ENCODE peak calls at places on chromosome 17, in eight cellular contexts. A, X, Q, F, Z, U, E and M are unnamed samples.

GRCh38 chr17:36847293-36847645 is 90.0 kb upstream of the LHX1 start:
- DNase-seq in A (no peak), X (no peak), Q (no peak), F (no peak), Z (no peak), U (no peak), E (no peak), M (no peak)

GRCh38 chr17:41466988-41467387 is at the start of gene KRT32:
- DNase-seq in A (no peak), X (no peak), Q (no peak), F (no peak), Z (no peak), U (no peak), E (no peak), M (no peak)

GRCh38 chr17:14808425-14808824 is 456.7 kb downstream of the PMP22 start:
- DNase-seq in A (no peak), X (no peak), Q (no peak), F (no peak), Z (no peak), U (no peak), E (no peak), M (no peak)

GRCh38 chr17:75102385-75102821 is 7.4 kb upstream of the ARMC7 start:
- DNase-seq in A (no peak), X (no peak), Q (no peak), F (no peak), Z (no peak), U (no peak), E (no peak), M (no peak)

GRCh38 chr17:32303861-32304288 is 38.1 kb downstream of the C17orf75 start:
- DNase-seq in A (no peak), X (no peak), Q (no peak), F (no peak), Z (no peak), U (no peak), E (no peak), M (no peak)

GRCh38 chr17:41777157-41777578 is 9.3 kb downstream of the JUP start:
- DNase-seq in A (peak; percentile 87), X (no peak), Q (no peak), F (no peak), Z (no peak), U (no peak), E (peak; percentile 72), M (no peak)

GRCh38 chr17:7014995-7015586 is 2.7 kb downstream of the RNASEK start:
- DNase-seq in A (no peak), X (peak; percentile 80), Q (peak; percentile 62), F (no peak), Z (no peak), U (no peak), E (peak; percentile 91), M (no peak)

GRCh38 chr17:2239882-2240430 is 63.6 kb downstream of the SMG6 start:
- DNase-seq in A (peak; percentile 34), X (peak; percentile 93), Q (no peak), F (peak; percentile 53), Z (peak; percentile 73), U (no peak), E (peak; percentile 96), M (no peak)

GRCh38 chr17:21119247-21119944 is 7.4 kb upstream of the DHRS7B start:
- DNase-seq in A (peak; percentile 82), X (peak; percentile 59), Q (peak; percentile 41), F (no peak), Z (peak; percentile 51), U (peak; percentile 27), E (peak; percentile 78), M (peak; percentile 44)

GRCh38 chr17:70144260-70144846 is 25.0 kb upstream of the KCNJ2 start:
- DNase-seq in A (peak; percentile 50), X (peak; percentile 16), Q (no peak), F (peak; percentile 14), Z (no peak), U (no peak), E (peak; percentile 67), M (no peak)

GRCh38 chr17:8393470-8394231 is 4.0 kb downstream of the RNF222 start:
- DNase-seq in A (no peak), X (peak; percentile 84), Q (no peak), F (no peak), Z (peak; percentile 83), U (no peak), E (no peak), M (no peak)

GRCh38 chr17:35653619-35654361 is 66.7 kb downstream of the AP2B1 start:
- DNase-seq in A (no peak), X (no peak), Q (no peak), F (no peak), Z (no peak), U (no peak), E (no peak), M (no peak)

GRCh38 chr17:10875984-10876555 is 38.2 kb upstream of the PIRT start:
- DNase-seq in A (peak; percentile 57), X (peak; percentile 11), Q (no peak), F (no peak), Z (no peak), U (no peak), E (peak; percentile 43), M (peak; percentile 38)

GRCh38 chr17:55577011-55577586 is 65.8 kb upstream of the SMIM36 start:
- DNase-seq in A (no peak), X (peak; percentile 84), Q (no peak), F (no peak), Z (no peak), U (no peak), E (peak; percentile 89), M (no peak)

GRCh38 chr17:79789943-79790804 is 6.7 kb downstream of the CBX8 start:
- DNase-seq in A (peak; percentile 58), X (no peak), Q (no peak), F (no peak), Z (no peak), U (no peak), E (peak; percentile 24), M (no peak)

GRCh38 chr17:79791354-79792123 is 5.3 kb downstream of the CBX8 start:
- DNase-seq in A (no peak), X (no peak), Q (no peak), F (no peak), Z (no peak), U (no peak), E (no peak), M (no peak)

GRCh38 chr17:79792371-79792871 is 4.5 kb downstream of the CBX8 start:
- DNase-seq in A (no peak), X (no peak), Q (no peak), F (no peak), Z (no peak), U (no peak), E (no peak), M (no peak)

GRCh38 chr17:79788989-79789942 is 7.6 kb downstream of the CBX8 start:
- DNase-seq in A (no peak), X (no peak), Q (no peak), F (no peak), Z (no peak), U (no peak), E (no peak), M (no peak)

GRCh38 chr17:79790805-79791353 is 6.0 kb downstream of the CBX8 start:
- DNase-seq in A (no peak), X (no peak), Q (no peak), F (no peak), Z (no peak), U (no peak), E (no peak), M (no peak)
- TF ChIP-seq CTCF in A (no peak), X (no peak), Q (no peak), F (no peak), Z (no peak), U (no peak), E (no peak), M (no peak)

GRCh38 chr17:19002805-19003542 is 1.6 kb downstream of the FAM83G start:
- DNase-seq in A (no peak), X (peak; percentile 13), Q (no peak), F (no peak), Z (no peak), U (no peak), E (peak; percentile 69), M (no peak)
- TF ChIP-seq CTCF in A (no peak), X (no peak), Q (no peak), F (no peak), Z (no peak), U (no peak), E (no peak), M (no peak)

DNA sequence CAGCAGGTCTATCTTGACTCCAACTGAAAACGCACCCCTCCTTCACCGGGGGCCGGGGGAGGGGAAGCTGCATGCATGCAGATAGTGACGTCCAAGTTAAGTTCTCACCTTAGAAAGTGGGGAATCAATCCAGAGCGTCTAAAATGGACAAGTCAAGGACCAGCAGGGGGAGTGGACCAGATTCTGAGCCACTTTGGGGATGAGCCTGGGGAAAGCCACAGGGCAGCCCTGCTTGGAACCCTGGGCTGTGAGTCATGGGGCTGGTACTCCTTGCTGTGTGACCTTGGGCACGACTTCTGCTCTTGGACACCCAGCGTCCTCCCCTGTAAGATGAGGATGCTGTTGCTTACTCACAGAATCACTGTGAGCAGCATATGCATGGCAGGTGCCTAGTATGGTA is 9.1 kb downstream of the TNFRSF13B start:
- DNase-seq in A (peak; percentile 64), X (no peak), Q (no peak), F (no peak), Z (peak; percentile 44), U (no peak), E (no peak), M (no peak)
- TF ChIP-seq CTCF in A (peak; percentile 24), X (no peak), Q (no peak), F (no peak), Z (peak; percentile 40), U (no peak), E (peak; percentile 19), M (no peak)

DNA sequence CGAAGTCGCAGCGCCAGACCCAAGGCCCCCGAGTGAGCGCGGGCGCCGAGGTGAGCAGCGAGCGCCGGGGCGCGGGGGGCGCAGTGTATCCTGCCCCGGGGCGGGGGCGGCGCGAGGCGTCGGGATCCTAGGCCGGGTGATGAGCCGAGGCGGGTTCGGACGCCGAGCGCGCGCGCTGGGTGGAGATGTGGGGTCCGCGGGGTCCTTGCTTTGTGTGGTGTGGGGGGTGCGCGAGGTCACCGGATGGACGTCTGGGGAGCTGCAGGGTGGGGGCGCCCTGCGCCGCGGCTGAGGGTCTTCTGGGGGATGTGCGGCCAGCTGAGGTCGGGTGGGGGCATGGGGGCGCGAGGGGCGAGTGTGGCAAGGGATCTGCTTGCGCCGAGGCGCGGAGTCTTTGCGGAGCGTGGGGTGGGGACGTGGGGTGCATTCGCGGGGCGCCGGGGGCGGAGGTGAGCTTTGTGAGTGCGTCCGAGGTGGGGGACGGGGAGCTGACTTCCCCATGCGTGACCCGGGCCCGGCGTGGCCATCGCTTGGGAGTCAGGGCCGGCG is 560 bp downstream of the RAI1 start:
- DNase-seq in A (peak; percentile 46), X (no peak), Q (peak; percentile 6), F (no peak), Z (no peak), U (no peak), E (no peak), M (no peak)
- TF ChIP-seq CTCF in A (no peak), X (no peak), Q (no peak), F (no peak), Z (no peak), U (no peak), E (no peak), M (no peak)